ENCODE peak calls at places on chromosomes 4 and X, in five cellular contexts. One of them, this sample, is unnamed.

GRCh38 chr4:170497105-170497504 is 407.3 kb upstream of the AADAT start:
- DNase-seq in HepG2: no peak
- DNase-seq in K562: no peak
- DNase-seq in GM12878: peak
- DNase-seq in H1: no peak
- DNase-seq in this sample: no peak

GRCh38 chr4:111776546-111776945 is 368.7 kb upstream of the FAM241A start:
- DNase-seq in GM12878: no peak
- DNase-seq in HepG2: no peak
- DNase-seq in K562: no peak
- DNase-seq in H1: no peak
- DNase-seq in this sample: no peak

GRCh38 chr4:53055274-53055673 is 193.2 kb downstream of the RASL11B start:
- DNase-seq in H1: no peak
- DNase-seq in GM12878: no peak
- DNase-seq in HepG2: no peak
- DNase-seq in K562: no peak
- DNase-seq in this sample: no peak

GRCh38 chr4:48191758-48192157 is 57.7 kb upstream of the TXK start:
- DNase-seq in K562: no peak
- DNase-seq in H1: no peak
- DNase-seq in GM12878: no peak
- DNase-seq in HepG2: no peak
- DNase-seq in this sample: no peak

GRCh38 chr4:4763815-4764202 is 95.7 kb upstream of the MSX1 start:
- DNase-seq in GM12878: no peak
- DNase-seq in H1: no peak
- DNase-seq in K562: no peak
- DNase-seq in HepG2: peak
- DNase-seq in this sample: no peak

GRCh38 chr4:76251448-76252270 is at the start of gene FAM47E:
- DNase-seq in H1: peak
- DNase-seq in GM12878: no peak
- DNase-seq in HepG2: peak
- DNase-seq in K562: peak
- DNase-seq in this sample: peak

GRCh38 chrX:21056636-21057035 is 317.6 kb upstream of the CNKSR2 start:
- DNase-seq in HepG2: no peak
- DNase-seq in H1: no peak
- DNase-seq in GM12878: no peak
- DNase-seq in K562: no peak
- DNase-seq in this sample: no peak

GRCh38 chr4:174848596-174848995 is 19.5 kb upstream of the GLRA3 start:
- DNase-seq in GM12878: no peak
- DNase-seq in K562: no peak
- DNase-seq in H1: no peak
- DNase-seq in HepG2: no peak
- DNase-seq in this sample: no peak

GRCh38 chr4:27787195-27787594 is 926.6 kb downstream of the STIM2 start:
- DNase-seq in H1: no peak
- DNase-seq in HepG2: no peak
- DNase-seq in K562: no peak
- DNase-seq in GM12878: no peak
- DNase-seq in this sample: no peak

GRCh38 chr4:55545681-55546632 is 752 bp downstream of the CLOCK start:
- DNase-seq in GM12878: no peak
- DNase-seq in H1: peak
- DNase-seq in HepG2: peak
- DNase-seq in K562: peak
- DNase-seq in this sample: peak

GRCh38 chr4:5874811-5875465 is 17.9 kb downstream of the CRMP1 start:
- DNase-seq in K562: no peak
- DNase-seq in HepG2: no peak
- DNase-seq in GM12878: no peak
- DNase-seq in H1: no peak
- DNase-seq in this sample: no peak

GRCh38 chr4:96598465-96598864 is 758.6 kb downstream of the PDHA2 start:
- DNase-seq in HepG2: no peak
- DNase-seq in H1: no peak
- DNase-seq in GM12878: no peak
- DNase-seq in K562: no peak
- DNase-seq in this sample: no peak

GRCh38 chr4:68907788-68908700 is 43.6 kb downstream of the UGT2A3 start:
- DNase-seq in K562: no peak
- DNase-seq in GM12878: no peak
- DNase-seq in HepG2: peak
- DNase-seq in H1: no peak
- DNase-seq in this sample: no peak

GRCh38 chr4:183426507-183426906 is 17.9 kb upstream of the CDKN2AIP start:
- DNase-seq in GM12878: no peak
- DNase-seq in H1: no peak
- DNase-seq in HepG2: no peak
- DNase-seq in K562: no peak
- DNase-seq in this sample: no peak

GRCh38 chrX:153494541-153495361 is at the start of gene BGN:
- DNase-seq in GM12878: no peak
- DNase-seq in H1: peak
- DNase-seq in HepG2: peak
- DNase-seq in K562: peak
- DNase-seq in this sample: no peak
- TF ChIP-seq POLR2AphosphoS5 in GM12878: no peak
- TF ChIP-seq POLR2AphosphoS5 in H1: no peak
- TF ChIP-seq POLR2AphosphoS5 in HepG2: no peak
- TF ChIP-seq POLR2AphosphoS5 in K562: no peak
- TF ChIP-seq POLR2AphosphoS5 in this sample: no peak

GRCh38 chr4:10730019-10730418 is 45.5 kb upstream of the CLNK start:
- DNase-seq in HepG2: no peak
- DNase-seq in GM12878: peak
- DNase-seq in H1: no peak
- DNase-seq in K562: no peak
- DNase-seq in this sample: no peak
- TF ChIP-seq TAF1 in HepG2: no peak
- TF ChIP-seq TAF1 in GM12878: no peak
- TF ChIP-seq TAF1 in H1: no peak
- TF ChIP-seq TAF1 in K562: no peak
- TF ChIP-seq TAF1 in this sample: no peak

GRCh38 chrX:48937065-48937907 is 18.5 kb upstream of the PIM2 start:
- DNase-seq in GM12878: peak
- DNase-seq in H1: peak
- DNase-seq in K562: peak
- DNase-seq in HepG2: no peak
- DNase-seq in this sample: peak
- TF ChIP-seq POLR2A in GM12878: peak
- TF ChIP-seq POLR2A in H1: no peak
- TF ChIP-seq POLR2A in K562: no peak
- TF ChIP-seq POLR2A in HepG2: no peak
- TF ChIP-seq POLR2A in this sample: no peak

GRCh38 chrX:129843459-129844306 is at the start of gene ZDHHC9:
- DNase-seq in GM12878: peak
- DNase-seq in K562: peak
- DNase-seq in HepG2: peak
- DNase-seq in H1: peak
- DNase-seq in this sample: peak
- TF ChIP-seq POLR2AphosphoS5 in GM12878: peak
- TF ChIP-seq POLR2AphosphoS5 in K562: no peak
- TF ChIP-seq POLR2AphosphoS5 in HepG2: peak
- TF ChIP-seq POLR2AphosphoS5 in H1: no peak
- TF ChIP-seq POLR2AphosphoS5 in this sample: no peak

DNA sequence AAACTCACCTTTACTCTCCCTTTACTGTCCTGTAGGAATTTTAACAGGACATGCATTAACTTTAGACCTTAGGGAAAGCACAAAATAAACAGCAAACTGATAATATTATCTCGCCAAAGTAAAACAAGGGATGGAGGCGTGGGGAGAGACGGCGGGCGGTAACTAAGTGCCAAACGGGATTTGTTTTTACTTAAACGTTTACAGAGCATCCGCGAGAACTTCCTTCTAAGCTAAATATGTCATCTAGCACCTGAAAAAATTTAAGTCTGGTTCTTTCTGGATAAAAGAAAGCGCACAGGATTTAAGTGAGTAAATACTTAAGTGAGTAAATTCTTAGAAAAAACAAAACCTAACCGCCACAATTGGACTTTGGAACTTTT is 108.5 kb downstream of the SPRY1 start:
- DNase-seq in HepG2: peak
- DNase-seq in GM12878: no peak
- DNase-seq in H1: no peak
- DNase-seq in K562: no peak
- DNase-seq in this sample: no peak
- TF ChIP-seq TAF1 in HepG2: no peak
- TF ChIP-seq TAF1 in GM12878: no peak
- TF ChIP-seq TAF1 in H1: no peak
- TF ChIP-seq TAF1 in K562: no peak
- TF ChIP-seq TAF1 in this sample: no peak

GRCh38 chrX:150896632-150897031 is 1.8 kb downstream of the CD99L2 start:
- DNase-seq in GM12878: no peak
- DNase-seq in K562: no peak
- DNase-seq in H1: no peak
- DNase-seq in HepG2: no peak
- DNase-seq in this sample: no peak

GRCh38 chrX:150902434-150903109 is 4.1 kb upstream of the CD99L2 start:
- DNase-seq in H1: peak
- DNase-seq in K562: no peak
- DNase-seq in GM12878: no peak
- DNase-seq in HepG2: no peak
- DNase-seq in this sample: no peak

GRCh38 chrX:150897371-150898319 is 823 bp downstream of the CD99L2 start:
- DNase-seq in HepG2: no peak
- DNase-seq in K562: peak
- DNase-seq in GM12878: no peak
- DNase-seq in H1: peak
- DNase-seq in this sample: no peak

GRCh38 chrX:150899191-150899757 is 806 bp upstream of the CD99L2 start:
- DNase-seq in HepG2: no peak
- DNase-seq in H1: no peak
- DNase-seq in GM12878: no peak
- DNase-seq in K562: peak
- DNase-seq in this sample: no peak

GRCh38 chrX:150898343-150899190 is at the start of gene CD99L2:
- DNase-seq in K562: peak
- DNase-seq in H1: peak
- DNase-seq in HepG2: peak
- DNase-seq in GM12878: no peak
- DNase-seq in this sample: peak
- TF ChIP-seq POLR2A in K562: peak
- TF ChIP-seq POLR2A in H1: no peak
- TF ChIP-seq POLR2A in HepG2: peak
- TF ChIP-seq POLR2A in GM12878: peak
- TF ChIP-seq POLR2A in this sample: peak

GRCh38 chr4:148171596-148171995 is 270.6 kb downstream of the NR3C2 start:
- DNase-seq in H1: no peak
- DNase-seq in HepG2: no peak
- DNase-seq in K562: no peak
- DNase-seq in GM12878: no peak
- DNase-seq in this sample: no peak

GRCh38 chr4:148166132-148166531 is 276.1 kb downstream of the NR3C2 start:
- DNase-seq in HepG2: no peak
- DNase-seq in GM12878: no peak
- DNase-seq in H1: no peak
- DNase-seq in K562: no peak
- DNase-seq in this sample: no peak

GRCh38 chr4:148173397-148174017 is 268.7 kb downstream of the NR3C2 start:
- DNase-seq in K562: no peak
- DNase-seq in H1: no peak
- DNase-seq in GM12878: no peak
- DNase-seq in HepG2: peak
- DNase-seq in this sample: no peak

GRCh38 chr4:148170408-148171385 is 271.5 kb downstream of the NR3C2 start:
- DNase-seq in HepG2: no peak
- DNase-seq in H1: no peak
- DNase-seq in GM12878: no peak
- DNase-seq in K562: no peak
- DNase-seq in this sample: no peak
- TF ChIP-seq POLR2AphosphoS5 in HepG2: no peak
- TF ChIP-seq POLR2AphosphoS5 in H1: no peak
- TF ChIP-seq POLR2AphosphoS5 in GM12878: no peak
- TF ChIP-seq POLR2AphosphoS5 in K562: no peak
- TF ChIP-seq POLR2AphosphoS5 in this sample: no peak

GRCh38 chrX:86369847-86370630 is 221.8 kb downstream of the DACH2 start:
- DNase-seq in GM12878: no peak
- DNase-seq in K562: no peak
- DNase-seq in H1: no peak
- DNase-seq in HepG2: peak
- DNase-seq in this sample: no peak
- TF ChIP-seq TAF1 in GM12878: no peak
- TF ChIP-seq TAF1 in K562: no peak
- TF ChIP-seq TAF1 in H1: no peak
- TF ChIP-seq TAF1 in HepG2: no peak
- TF ChIP-seq TAF1 in this sample: no peak

This sample was measured in GM12892.